ENCODE peak calls at places on chromosomes 13 and 19, in four cellular contexts. R is SK-N-SH, L is HCT116, N is GM12878. I is an unnamed sample.

GRCh38 chr13:78323848-78324247 is 279.5 kb downstream of the POU4F1 start:
- DNase-seq in R (no peak), L (no peak), N (no peak), I (no peak)

GRCh38 chr13:26541678-26542553 is 15.6 kb upstream of the WASF3 start:
- DNase-seq in R (no peak), N (no peak), L (no peak), I (no peak)

GRCh38 chr19:45146716-45147337 is 14.0 kb downstream of the NKPD1 start:
- DNase-seq in N (no peak), L (no peak), R (no peak), I (no peak)

GRCh38 chr19:34504809-34505291 is 23.3 kb downstream of the WTIP start:
- DNase-seq in N (no peak), R (peak; percentile 16), L (no peak), I (no peak)

GRCh38 chr13:39341238-39341637 is 261.8 kb downstream of the LHFPL6 start:
- DNase-seq in N (no peak), L (no peak), R (no peak), I (no peak)

GRCh38 chr13:74132152-74132767 is 1.9 kb downstream of the KLF12 start:
- DNase-seq in L (no peak), R (no peak), N (no peak), I (no peak)

GRCh38 chr19:8575467-8575997 is 1.7 kb downstream of the MYO1F start:
- DNase-seq in R (no peak), N (no peak), L (no peak), I (no peak)

GRCh38 chr13:25584975-25585374 is 213.2 kb downstream of the ATP8A2 start:
- DNase-seq in R (no peak), L (no peak), N (no peak), I (no peak)

GRCh38 chr19:47369923-47370625 is 21.0 kb downstream of the DHX34 start:
- DNase-seq in L (no peak), N (no peak), R (no peak), I (no peak)

GRCh38 chr19:33654840-33655508 is 33.2 kb downstream of the CHST8 start:
- DNase-seq in L (no peak), R (no peak), N (no peak), I (no peak)

GRCh38 chr13:57946361-57946760 is 314.8 kb downstream of the PCDH17 start:
- DNase-seq in N (no peak), R (no peak), L (no peak), I (no peak)

GRCh38 chr19:14471436-14472187 is 3.5 kb downstream of the PTGER1 start:
- DNase-seq in R (peak; percentile 37), N (no peak), L (no peak), I (peak; percentile 25)

GRCh38 chr19:19021115-19021514 is 12.2 kb downstream of the SUGP2 start:
- DNase-seq in R (no peak), N (no peak), L (no peak), I (no peak)

GRCh38 chr13:30395192-30396158 is 26.8 kb upstream of the UBE2L5 start:
- DNase-seq in N (peak; percentile 60), R (peak; percentile 67), L (peak; percentile 48), I (peak; percentile 35)

GRCh38 chr13:92821324-92821723 is 405.3 kb upstream of the GPC6 start:
- DNase-seq in R (no peak), L (no peak), N (no peak), I (no peak)

GRCh38 chr13:110726726-110727125 is 13.2 kb downstream of the ING1 start:
- DNase-seq in L (no peak), R (no peak), N (no peak), I (no peak)

GRCh38 chr13:48954086-48954485 is 21.6 kb upstream of the FNDC3A start:
- DNase-seq in L (no peak), N (no peak), R (no peak), I (no peak)

GRCh38 chr13:101157261-101157660 is 259.0 kb downstream of the NALCN start:
- DNase-seq in N (no peak), L (no peak), R (no peak), I (no peak)

GRCh38 chr13:109708014-109708617 is 78.3 kb downstream of the IRS2 start:
- DNase-seq in R (no peak), L (no peak), N (no peak), I (no peak)

GRCh38 chr19:2974342-2974932 is 2.9 kb upstream of the TLE6 start:
- DNase-seq in R (no peak), N (no peak), L (no peak), I (no peak)

GRCh38 chr13:68851026-68851425 is 1256.6 kb upstream of the ATXN8OS start:
- DNase-seq in N (no peak), R (no peak), L (no peak), I (no peak)

GRCh38 chr13:96223231-96223630 is 133.3 kb downstream of the HS6ST3 start:
- DNase-seq in N (no peak), L (no peak), R (no peak), I (no peak)

GRCh38 chr13:28866932-28867331 is 46.8 kb downstream of the MTUS2 start:
- DNase-seq in R (no peak), L (no peak), N (no peak), I (no peak)

GRCh38 chr19:45469835-45470146 is 2.0 kb downstream of the FOSB start:
- DNase-seq in R (peak; percentile 93), N (no peak), L (no peak), I (no peak)

GRCh38 chr19:47209323-47210179 is 21.4 kb downstream of the BBC3 start:
- DNase-seq in N (no peak), R (no peak), L (no peak), I (no peak)

GRCh38 chr13:67416047-67416925 is 186.2 kb upstream of the PCDH9 start:
- DNase-seq in L (no peak), N (no peak), R (peak; percentile 32), I (peak; percentile 38)

GRCh38 chr13:99985243-99985874 is 3.8 kb downstream of the ZIC2 start:
- DNase-seq in N (no peak), R (no peak), L (no peak), I (no peak)

GRCh38 chr19:46385636-46386035 is 27.7 kb downstream of the CCDC8 start:
- DNase-seq in L (no peak), R (no peak), N (no peak), I (no peak)

GRCh38 chr19:47778954-47779351 is 450 bp downstream of the SELENOW start:
- DNase-seq in N (no peak), L (no peak), R (peak; percentile 48), I (peak; percentile 35)

GRCh38 chr19:18340237-18340989 is at the start of gene PGPEP1:
- DNase-seq in L (no peak), R (peak; percentile 96), N (no peak), I (peak; percentile 68)

GRCh38 chr13:46160474-46161066 is 21.4 kb downstream of the LCP1 start:
- DNase-seq in R (peak; percentile 75), N (no peak), L (peak; percentile 48), I (peak; percentile 51)

GRCh38 chr19:21750586-21751128 is 16.7 kb downstream of the ZNF100 start:
- DNase-seq in N (no peak), L (no peak), R (peak; percentile 22), I (no peak)

GRCh38 chr19:45154064-45154827 is 6.5 kb downstream of the NKPD1 start:
- DNase-seq in R (no peak), L (peak; percentile 92), N (no peak), I (no peak)

GRCh38 chr19:485583-486236 is 10.6 kb upstream of the MADCAM1 start:
- DNase-seq in L (no peak), R (peak; percentile 12), N (no peak), I (no peak)

GRCh38 chr19:40223135-40223822 is 3.2 kb downstream of the CCNP start:
- DNase-seq in N (no peak), R (no peak), L (no peak), I (no peak)

GRCh38 chr13:101018720-101019119 is 344.1 kb upstream of the TMTC4 start:
- DNase-seq in N (no peak), L (no peak), R (no peak), I (no peak)

DNA sequence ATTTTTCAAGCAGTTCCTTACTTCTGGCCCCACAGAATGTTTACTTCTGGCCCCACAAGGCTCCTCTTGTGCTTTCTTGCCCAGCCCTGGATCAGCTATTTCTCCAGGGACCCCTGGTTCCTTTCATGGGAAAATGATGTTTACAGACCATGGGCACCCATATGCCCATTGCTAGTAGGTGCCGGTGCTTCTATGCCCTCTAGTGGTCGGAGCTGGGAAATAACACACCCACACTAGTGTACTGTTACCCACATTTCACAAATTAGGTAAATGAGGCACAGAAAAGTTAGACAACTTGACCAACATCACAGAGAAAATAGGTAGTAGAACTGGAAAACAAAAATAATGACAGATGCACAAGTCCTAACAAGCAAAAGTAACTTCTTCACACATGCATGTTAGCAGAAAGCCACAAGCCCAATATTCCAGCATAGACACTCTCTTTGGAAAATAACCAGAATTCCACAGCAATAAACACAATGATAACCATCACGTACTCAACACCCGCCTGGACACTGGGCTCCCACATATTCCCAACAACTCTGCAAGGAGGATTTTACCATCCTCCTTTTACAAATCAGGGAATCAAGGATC is 1.3 kb upstream of the CEACAM6 start:
- DNase-seq in L (peak; percentile 39), R (peak; percentile 49), N (no peak), I (peak; percentile 67)
- TF ChIP-seq JUND in L (no peak), R (no peak), N (no peak), I (no peak)

GRCh38 chr13:32537580-32538233 is 888 bp downstream of the N4BP2L2 start:
- DNase-seq in L (peak; percentile 6), N (no peak), R (no peak), I (no peak)
- TF ChIP-seq JUND in L (no peak), N (no peak), R (no peak), I (no peak)

DNA sequence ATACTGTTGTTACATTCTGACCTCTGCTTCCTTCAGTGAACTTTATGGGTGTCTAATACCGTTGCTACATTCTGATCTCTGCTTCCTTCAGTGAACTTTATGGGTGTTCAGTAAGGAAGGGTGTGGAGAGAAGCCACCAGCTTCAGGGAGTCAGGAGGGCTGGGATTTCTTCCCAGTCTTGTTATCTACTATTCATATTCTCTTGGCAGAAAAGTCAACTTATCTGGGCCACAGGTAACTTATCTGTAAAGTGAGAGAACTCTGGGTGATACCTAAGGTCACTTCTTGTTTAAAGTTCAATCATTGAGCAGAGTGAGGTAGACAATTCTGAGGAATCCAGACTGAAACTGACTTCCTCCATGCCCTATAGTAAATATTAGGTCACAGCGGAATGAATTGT is 71.2 kb upstream of the STK24 start:
- DNase-seq in R (no peak), L (no peak), N (no peak), I (no peak)
- TF ChIP-seq JUND in R (no peak), L (no peak), N (no peak), I (no peak)

GRCh38 chr13:51584731-51585191 is 499 bp downstream of the WDFY2 start:
- DNase-seq in N (no peak), R (peak; percentile 65), L (peak; percentile 23), I (peak; percentile 76)
- TF ChIP-seq JUND in N (no peak), R (no peak), L (no peak), I (no peak)

I was measured in T47D.